ENCODE peak calls at places on chromosomes 1 and 21, in seven cellular contexts. One of them, this sample, is unnamed. For H3K9me3 and H3K27me3, the result is how much of the 10 kb centered on the place peaks cover.

GRCh38 chr1:27522148-27522859 is 32.3 kb upstream of the WASF2 start:
- DNase-seq in ovary: no peak
- DNase-seq in right atrium auricular region: no peak
- DNase-seq in right lobe of liver: no peak
- DNase-seq in AG04450: no peak
- DNase-seq in adipocyte: no peak
- DNase-seq in neural progenitor cell: no peak
- DNase-seq in this sample: peak

GRCh38 chr21:45458281-45459170 is 53.6 kb downstream of the COL18A1 start:
- DNase-seq in right atrium auricular region: no peak
- DNase-seq in AG04450: no peak
- DNase-seq in ovary: no peak
- DNase-seq in adipocyte: no peak
- DNase-seq in right lobe of liver: no peak
- DNase-seq in neural progenitor cell: no peak
- DNase-seq in this sample: no peak

GRCh38 chr1:29532741-29533140 is 296.4 kb downstream of the PTPRU start:
- DNase-seq in right lobe of liver: peak
- DNase-seq in neural progenitor cell: no peak
- DNase-seq in AG04450: no peak
- DNase-seq in adipocyte: no peak
- DNase-seq in right atrium auricular region: no peak
- DNase-seq in ovary: peak
- DNase-seq in this sample: no peak

GRCh38 chr1:245031041-245031440 is 123.7 kb upstream of the KIF26B start:
- DNase-seq in right lobe of liver: no peak
- DNase-seq in ovary: no peak
- DNase-seq in right atrium auricular region: no peak
- DNase-seq in neural progenitor cell: no peak
- DNase-seq in adipocyte: no peak
- DNase-seq in AG04450: no peak
- DNase-seq in this sample: no peak

GRCh38 chr1:38741341-38741740 is 118.2 kb downstream of the RRAGC start:
- DNase-seq in neural progenitor cell: peak
- DNase-seq in ovary: no peak
- DNase-seq in right lobe of liver: no peak
- DNase-seq in AG04450: no peak
- DNase-seq in adipocyte: peak
- DNase-seq in right atrium auricular region: no peak
- DNase-seq in this sample: no peak

GRCh38 chr1:83029050-83029449 is 969.9 kb downstream of the TTLL7 start:
- DNase-seq in AG04450: no peak
- DNase-seq in neural progenitor cell: peak
- DNase-seq in adipocyte: no peak
- DNase-seq in right atrium auricular region: no peak
- DNase-seq in right lobe of liver: no peak
- DNase-seq in ovary: no peak
- DNase-seq in this sample: peak

GRCh38 chr1:153728305-153729066 is 636 bp downstream of the INTS3 start:
- DNase-seq in ovary: peak
- DNase-seq in right lobe of liver: peak
- DNase-seq in neural progenitor cell: peak
- DNase-seq in right atrium auricular region: peak
- DNase-seq in adipocyte: peak
- DNase-seq in AG04450: no peak
- DNase-seq in this sample: peak

GRCh38 chr1:237124856-237125462 is 83.0 kb downstream of the RYR2 start:
- DNase-seq in ovary: no peak
- DNase-seq in right atrium auricular region: no peak
- DNase-seq in neural progenitor cell: peak
- DNase-seq in AG04450: no peak
- DNase-seq in adipocyte: peak
- DNase-seq in right lobe of liver: no peak
- DNase-seq in this sample: peak

GRCh38 chr1:159171254-159171687 is at the start of gene CADM3:
- DNase-seq in AG04450: no peak
- DNase-seq in neural progenitor cell: peak
- DNase-seq in adipocyte: no peak
- DNase-seq in right atrium auricular region: no peak
- DNase-seq in ovary: no peak
- DNase-seq in right lobe of liver: no peak
- DNase-seq in this sample: peak
- H3K4me3 ChIP-seq in AG04450: no peak
- H3K4me3 ChIP-seq in neural progenitor cell: peak
- H3K4me3 ChIP-seq in adipocyte: peak
- H3K4me3 ChIP-seq in right atrium auricular region: peak
- H3K4me3 ChIP-seq in ovary: no peak
- H3K4me3 ChIP-seq in right lobe of liver: no peak
- H3K4me3 ChIP-seq in this sample: peak

GRCh38 chr1:94440088-94440487 is 21.9 kb downstream of the ABCD3 start:
- DNase-seq in AG04450: no peak
- DNase-seq in ovary: no peak
- DNase-seq in right lobe of liver: no peak
- DNase-seq in right atrium auricular region: no peak
- DNase-seq in neural progenitor cell: no peak
- DNase-seq in adipocyte: no peak
- DNase-seq in this sample: no peak
- H3K9me3 ChIP-seq in AG04450: under half
- H3K9me3 ChIP-seq in ovary: under half
- H3K9me3 ChIP-seq in right lobe of liver: under half
- H3K9me3 ChIP-seq in right atrium auricular region: under half
- H3K9me3 ChIP-seq in neural progenitor cell: under half
- H3K9me3 ChIP-seq in adipocyte: under half
- H3K9me3 ChIP-seq in this sample: under half

DNA sequence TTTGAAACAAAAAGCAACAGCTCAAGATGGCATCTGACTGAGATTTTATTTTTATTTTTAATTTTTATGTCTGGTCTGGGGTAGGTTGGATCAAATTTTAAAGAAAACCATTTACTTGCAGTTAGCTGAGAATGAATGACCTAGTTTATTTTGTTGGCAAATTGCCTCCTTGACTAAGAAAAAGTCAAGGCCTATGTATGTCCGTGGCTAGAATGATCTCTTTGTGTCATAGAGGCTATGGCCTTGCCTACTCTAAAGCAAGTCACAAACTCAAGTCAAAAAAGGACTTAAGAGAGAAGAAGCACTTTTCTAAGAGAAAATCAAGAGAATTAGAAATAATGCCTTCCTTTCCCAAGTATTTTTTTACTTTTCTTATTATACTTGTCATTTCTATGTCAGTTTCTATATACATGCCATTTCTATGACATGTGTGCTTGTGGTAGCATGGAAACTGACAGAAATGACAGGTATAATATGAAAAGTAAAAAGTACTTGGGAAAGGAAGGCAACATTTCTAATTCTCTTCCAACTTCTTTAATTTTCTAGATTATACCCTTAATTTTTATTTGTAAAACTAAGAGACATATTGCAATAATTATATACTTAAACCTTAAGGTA is 136.7 kb downstream of the CENPF start:
- DNase-seq in right atrium auricular region: no peak
- DNase-seq in AG04450: no peak
- DNase-seq in adipocyte: no peak
- DNase-seq in ovary: no peak
- DNase-seq in neural progenitor cell: no peak
- DNase-seq in right lobe of liver: no peak
- DNase-seq in this sample: no peak
- H3K27me3 ChIP-seq in right atrium auricular region: under half
- H3K27me3 ChIP-seq in AG04450: under half
- H3K27me3 ChIP-seq in adipocyte: under half
- H3K27me3 ChIP-seq in ovary: under half
- H3K27me3 ChIP-seq in neural progenitor cell: under half
- H3K27me3 ChIP-seq in right lobe of liver: under half
- H3K27me3 ChIP-seq in this sample: under half

DNA sequence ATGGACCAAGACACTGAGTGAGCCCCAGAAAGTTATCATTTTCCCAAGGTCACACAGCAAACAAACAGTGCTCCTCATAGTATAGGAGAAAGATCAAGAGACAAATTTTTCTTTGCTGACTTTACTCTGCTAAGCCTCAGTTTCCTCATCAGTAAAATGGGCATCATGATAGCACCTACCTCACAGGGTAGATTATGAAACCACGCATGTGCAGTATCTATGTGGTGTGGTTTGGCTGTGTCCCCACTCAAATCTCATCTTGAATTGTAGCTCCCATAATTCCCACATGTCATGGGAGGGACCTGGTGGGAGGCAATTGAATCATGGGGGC is 16.1 kb upstream of the PINK1 start:
- DNase-seq in right lobe of liver: no peak
- DNase-seq in AG04450: no peak
- DNase-seq in right atrium auricular region: no peak
- DNase-seq in ovary: no peak
- DNase-seq in neural progenitor cell: no peak
- DNase-seq in adipocyte: no peak
- DNase-seq in this sample: no peak
- H3K4me3 ChIP-seq in right lobe of liver: no peak
- H3K4me3 ChIP-seq in AG04450: no peak
- H3K4me3 ChIP-seq in right atrium auricular region: no peak
- H3K4me3 ChIP-seq in ovary: no peak
- H3K4me3 ChIP-seq in neural progenitor cell: no peak
- H3K4me3 ChIP-seq in adipocyte: no peak
- H3K4me3 ChIP-seq in this sample: no peak

GRCh38 chr21:7947422-7947821 is 2574.0 kb upstream of the TPTE start:
- DNase-seq in AG04450: no peak
- DNase-seq in ovary: no peak
- DNase-seq in adipocyte: no peak
- DNase-seq in right atrium auricular region: no peak
- DNase-seq in right lobe of liver: no peak
- DNase-seq in neural progenitor cell: no peak
- DNase-seq in this sample: no peak
- H3K9me3 ChIP-seq in AG04450: half or more
- H3K9me3 ChIP-seq in ovary: under half
- H3K9me3 ChIP-seq in adipocyte: half or more
- H3K9me3 ChIP-seq in right atrium auricular region: under half
- H3K9me3 ChIP-seq in right lobe of liver: under half
- H3K9me3 ChIP-seq in neural progenitor cell: half or more
- H3K9me3 ChIP-seq in this sample: half or more

GRCh38 chr1:147078606-147079399 is 93.5 kb downstream of the PRKAB2 start:
- DNase-seq in AG04450: no peak
- DNase-seq in neural progenitor cell: no peak
- DNase-seq in right lobe of liver: no peak
- DNase-seq in adipocyte: no peak
- DNase-seq in ovary: no peak
- DNase-seq in right atrium auricular region: no peak
- DNase-seq in this sample: no peak

GRCh38 chr1:147077936-147078605 is 94.2 kb downstream of the PRKAB2 start:
- DNase-seq in right atrium auricular region: no peak
- DNase-seq in right lobe of liver: no peak
- DNase-seq in adipocyte: no peak
- DNase-seq in neural progenitor cell: no peak
- DNase-seq in ovary: no peak
- DNase-seq in AG04450: no peak
- DNase-seq in this sample: no peak

GRCh38 chr1:147080013-147080661 is 92.1 kb downstream of the PRKAB2 start:
- DNase-seq in AG04450: no peak
- DNase-seq in right lobe of liver: no peak
- DNase-seq in adipocyte: peak
- DNase-seq in right atrium auricular region: no peak
- DNase-seq in neural progenitor cell: no peak
- DNase-seq in ovary: no peak
- DNase-seq in this sample: peak

GRCh38 chr1:147080671-147081394 is 91.4 kb downstream of the PRKAB2 start:
- DNase-seq in right lobe of liver: no peak
- DNase-seq in ovary: no peak
- DNase-seq in right atrium auricular region: no peak
- DNase-seq in neural progenitor cell: no peak
- DNase-seq in adipocyte: no peak
- DNase-seq in AG04450: no peak
- DNase-seq in this sample: peak

DNA sequence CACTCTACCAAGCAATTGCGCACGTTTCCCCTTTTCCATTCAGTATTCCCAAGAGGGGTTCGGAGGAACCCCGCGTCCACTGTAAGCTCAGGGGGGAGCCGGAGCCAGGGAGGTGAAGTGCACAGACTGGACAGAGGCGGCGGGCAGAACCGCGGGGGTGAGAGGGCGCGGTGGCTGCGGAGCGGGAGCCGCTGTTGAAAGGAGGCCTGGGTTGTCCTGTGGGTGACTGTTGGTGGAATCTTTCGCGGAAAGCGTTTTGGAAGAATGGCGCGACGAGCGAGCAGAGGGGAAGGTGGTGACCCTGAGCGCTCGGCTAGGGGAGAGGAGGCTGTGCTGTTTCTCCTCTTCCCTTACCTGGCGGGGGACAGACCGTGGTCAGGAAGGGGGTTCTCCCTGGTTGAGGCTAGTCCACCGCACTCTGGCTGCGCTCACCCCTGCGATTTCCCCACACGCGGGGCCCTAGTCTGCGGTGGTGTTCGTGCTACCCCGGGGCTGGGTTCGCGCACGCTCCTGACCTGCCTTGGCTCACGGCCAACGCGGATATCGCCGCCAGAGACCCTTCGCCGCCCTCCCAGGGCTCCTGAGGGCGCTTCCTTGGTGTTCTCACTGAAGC is 92.8 kb downstream of the PRKAB2 start:
- DNase-seq in right lobe of liver: no peak
- DNase-seq in AG04450: no peak
- DNase-seq in adipocyte: no peak
- DNase-seq in ovary: no peak
- DNase-seq in right atrium auricular region: no peak
- DNase-seq in neural progenitor cell: no peak
- DNase-seq in this sample: peak
- H3K27me3 ChIP-seq in right lobe of liver: under half
- H3K27me3 ChIP-seq in AG04450: half or more
- H3K27me3 ChIP-seq in adipocyte: half or more
- H3K27me3 ChIP-seq in ovary: under half
- H3K27me3 ChIP-seq in right atrium auricular region: under half
- H3K27me3 ChIP-seq in neural progenitor cell: under half
- H3K27me3 ChIP-seq in this sample: half or more

GRCh38 chr1:44409019-44409602 is 4.1 kb downstream of the RNF220 start:
- DNase-seq in right lobe of liver: no peak
- DNase-seq in right atrium auricular region: no peak
- DNase-seq in adipocyte: peak
- DNase-seq in neural progenitor cell: no peak
- DNase-seq in AG04450: no peak
- DNase-seq in ovary: no peak
- DNase-seq in this sample: no peak
- H3K4me3 ChIP-seq in right lobe of liver: no peak
- H3K4me3 ChIP-seq in right atrium auricular region: no peak
- H3K4me3 ChIP-seq in adipocyte: no peak
- H3K4me3 ChIP-seq in neural progenitor cell: no peak
- H3K4me3 ChIP-seq in AG04450: no peak
- H3K4me3 ChIP-seq in ovary: no peak
- H3K4me3 ChIP-seq in this sample: no peak

DNA sequence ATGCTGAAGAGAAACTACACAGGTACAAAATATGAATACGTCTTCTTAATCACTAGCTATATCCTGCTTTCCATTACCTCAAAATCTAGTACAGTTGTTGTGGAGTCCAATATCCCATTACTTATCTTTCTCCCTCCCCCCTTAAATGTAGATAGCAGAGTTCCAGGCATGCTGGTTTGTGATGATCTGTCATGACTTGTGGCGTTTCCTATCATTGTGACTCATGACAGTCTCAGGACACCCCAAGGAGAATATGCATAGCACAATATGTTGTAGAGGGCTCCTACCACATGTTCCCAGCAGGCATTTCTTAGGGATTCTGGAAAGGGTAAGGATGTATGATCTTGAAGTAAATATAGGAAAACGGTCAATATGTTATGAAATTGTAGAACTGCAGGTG is 206.9 kb downstream of the USH2A start:
- DNase-seq in neural progenitor cell: no peak
- DNase-seq in AG04450: no peak
- DNase-seq in adipocyte: no peak
- DNase-seq in right atrium auricular region: no peak
- DNase-seq in right lobe of liver: no peak
- DNase-seq in ovary: no peak
- DNase-seq in this sample: no peak
- H3K9me3 ChIP-seq in neural progenitor cell: under half
- H3K9me3 ChIP-seq in AG04450: under half
- H3K9me3 ChIP-seq in adipocyte: under half
- H3K9me3 ChIP-seq in right atrium auricular region: under half
- H3K9me3 ChIP-seq in right lobe of liver: under half
- H3K9me3 ChIP-seq in ovary: under half
- H3K9me3 ChIP-seq in this sample: under half

GRCh38 chr1:106435269-106435668 is 621.2 kb upstream of the PRMT6 start:
- DNase-seq in AG04450: no peak
- DNase-seq in adipocyte: no peak
- DNase-seq in ovary: no peak
- DNase-seq in neural progenitor cell: no peak
- DNase-seq in right lobe of liver: no peak
- DNase-seq in right atrium auricular region: no peak
- DNase-seq in this sample: no peak
- H3K27me3 ChIP-seq in AG04450: under half
- H3K27me3 ChIP-seq in adipocyte: under half
- H3K27me3 ChIP-seq in ovary: under half
- H3K27me3 ChIP-seq in neural progenitor cell: under half
- H3K27me3 ChIP-seq in right lobe of liver: under half
- H3K27me3 ChIP-seq in right atrium auricular region: under half
- H3K27me3 ChIP-seq in this sample: under half